ENCODE peak calls at places on chromosomes 6 and 20, in ten cellular contexts. O is fibroblast of pulmonary artery; W is ELR; N is activated CD4-positive, alpha-beta T cell treated with anti-CD3 and anti-CD28 coated beads, Interleukin-2, amount 10 ng/mL, durations not matched to agents 24 days and 14 days; A is stimulated activated CD4-positive, alpha-beta T cell treated with anti-CD3 and anti-CD28 coated beads, Interleukin-4, amount 100 ng/mL, for 1 hour; D is cardiac fibroblast; F is psoas muscle; Q is activated T-helper 1 cell treated with Interleukin-2 at 50 U/mL for 16 hours; U is progenitor cell of endocrine pancreas; L is mammary epithelial cell. G is an unnamed sample.

GRCh38 chr6:145600299-145600698 is 135.0 kb downstream of the EPM2A start:
- DNase-seq in W (no peak), D (no peak), U (no peak), L (no peak), A (no peak), O (peak), F (no peak), Q (no peak), N (no peak), G (no peak)

GRCh38 chr6:56528412-56528841 is 114.3 kb downstream of the DST start:
- DNase-seq in Q (no peak), D (peak), U (no peak), N (no peak), L (peak), O (peak), A (no peak), W (peak), F (no peak), G (peak)

GRCh38 chr6:119186490-119186889 is 108.0 kb upstream of the FAM184A start:
- DNase-seq in W (no peak), N (no peak), O (no peak), D (no peak), U (no peak), Q (no peak), A (no peak), L (no peak), F (no peak), G (no peak)

GRCh38 chr6:90004511-90004910 is 110.2 kb downstream of the GJA10 start:
- DNase-seq in U (no peak), L (no peak), D (no peak), O (no peak), F (peak), A (no peak), Q (no peak), W (no peak), N (no peak), G (no peak)

GRCh38 chr6:147287869-147288271 is 83.7 kb downstream of the STXBP5 start:
- DNase-seq in U (no peak), O (peak), Q (no peak), W (peak), F (no peak), D (peak), N (no peak), L (peak), A (no peak), G (peak)

GRCh38 chr20:17227669-17228623 is 1.1 kb downstream of the PCSK2 start:
- DNase-seq in L (no peak), F (no peak), W (no peak), N (no peak), Q (no peak), D (no peak), U (peak), A (no peak), O (no peak), G (no peak)

GRCh38 chr6:27667651-27668441 is 194.9 kb upstream of the ZNF184 start:
- DNase-seq in F (no peak), Q (no peak), A (no peak), D (peak), W (peak), U (no peak), L (no peak), N (peak), O (no peak), G (no peak)

GRCh38 chr20:57698867-57699275 is 10.9 kb downstream of the PMEPA1 start:
- DNase-seq in W (peak), L (peak), F (no peak), N (no peak), Q (no peak), A (no peak), U (no peak), O (peak), D (no peak), G (no peak)

GRCh38 chr20:62359491-62360121 is 7.5 kb downstream of the LAMA5 start:
- DNase-seq in D (peak), F (peak), L (no peak), O (peak), Q (no peak), A (no peak), N (no peak), W (peak), U (no peak), G (no peak)

GRCh38 chr20:16569218-16570153 is 3.8 kb downstream of the KIF16B start:
- DNase-seq in D (no peak), O (no peak), N (no peak), F (no peak), W (no peak), Q (no peak), U (no peak), A (no peak), L (no peak), G (no peak)

GRCh38 chr6:38080889-38081288 is 261.4 kb downstream of the ZFAND3 start:
- DNase-seq in L (peak), N (no peak), O (peak), F (no peak), Q (no peak), A (no peak), D (peak), U (no peak), W (peak), G (peak)

GRCh38 chr6:29376003-29376402 is 912 bp upstream of the OR12D3 start:
- DNase-seq in Q (no peak), F (no peak), A (no peak), N (no peak), O (peak), W (peak), D (peak), L (peak), U (no peak), G (peak)

GRCh38 chr6:53581161-53581560 is 36.3 kb upstream of the GCLC start:
- DNase-seq in W (peak), F (no peak), N (no peak), O (peak), Q (no peak), U (no peak), L (peak), D (peak), A (no peak), G (no peak)

GRCh38 chr20:48826883-48827771 is 672 bp downstream of the PREX1 start:
- DNase-seq in L (no peak), U (no peak), W (peak), D (peak), Q (no peak), N (peak), O (no peak), A (peak), F (no peak), G (peak)

GRCh38 chr6:36514554-36515456 is 32.5 kb downstream of the STK38 start:
- DNase-seq in U (no peak), F (no peak), A (no peak), D (no peak), W (no peak), O (no peak), L (peak), N (no peak), Q (no peak), G (no peak)

GRCh38 chr6:168216139-168216538 is 103.4 kb downstream of the DACT2 start:
- DNase-seq in W (no peak), Q (no peak), U (no peak), D (no peak), F (no peak), N (no peak), L (no peak), A (no peak), O (no peak), G (no peak)

GRCh38 chr6:166476634-166477215 is 94.0 kb upstream of the MPC1 start:
- DNase-seq in Q (no peak), D (no peak), U (no peak), A (no peak), L (no peak), F (no peak), N (no peak), W (no peak), O (no peak), G (no peak)

GRCh38 chr20:45924391-45925261 is 9.9 kb upstream of the PCIF1 start:
- DNase-seq in L (no peak), W (peak), O (peak), Q (no peak), A (no peak), N (no peak), D (peak), U (no peak), F (peak), G (no peak)

GRCh38 chr6:48200874-48201273 is 89.9 kb upstream of the PTCHD4 start:
- DNase-seq in U (no peak), F (no peak), L (no peak), Q (no peak), W (no peak), D (no peak), O (no peak), N (no peak), A (no peak), G (no peak)

GRCh38 chr6:30493643-30494250 is 4.4 kb downstream of the HLA-E start:
- DNase-seq in L (no peak), N (peak), O (no peak), W (no peak), Q (no peak), A (peak), D (no peak), U (no peak), F (no peak), G (peak)